ENCODE peak calls at places on chromosomes 16 and 17, in nine cellular contexts. V is heart right ventricle; X is activated CD4-positive, CD25-positive, alpha-beta regulatory T cell; N is RCC 7860; Z is posterior cingulate gyrus; K is GM04504; F is Caco-2; T is NCI-H2029 treated with DMSO at 0.1 percent for 48 hours; D is KG1. M is an unnamed sample.

GRCh38 chr16:1035066-1035415 is 37.5 kb upstream of the SSTR5 start:
- DNase-seq in V (peak; percentile 3), X (no peak), N (no peak), F (no peak), K (no peak), D (no peak), T (no peak), Z (peak; percentile 96), M (no peak)

GRCh38 chr16:65285128-65286120 is 163.6 kb upstream of the CDH11 start:
- DNase-seq in X (no peak), F (no peak), N (no peak), T (no peak), Z (no peak), K (no peak), D (no peak), V (peak; percentile 22), M (peak; percentile 10)

GRCh38 chr17:65154770-65155589 is 17.8 kb downstream of the RGS9 start:
- DNase-seq in T (no peak), D (peak; percentile 68), N (peak; percentile 49), X (no peak), K (peak; percentile 16), F (no peak), Z (peak; percentile 10), V (no peak), M (no peak)

GRCh38 chr16:76237471-76237870 is 39.7 kb upstream of the CNTNAP4 start:
- DNase-seq in T (no peak), F (no peak), N (no peak), V (no peak), X (no peak), K (no peak), D (no peak), Z (no peak), M (no peak)

GRCh38 chr17:27577884-27578717 is 52.9 kb upstream of the LGALS9 start:
- DNase-seq in V (no peak), F (peak; percentile 47), N (no peak), Z (no peak), D (no peak), K (no peak), X (no peak), T (no peak), M (peak; percentile 66)

GRCh38 chr17:45976755-45977505 is 22.1 kb upstream of the STH start:
- DNase-seq in N (no peak), T (no peak), D (no peak), Z (peak; percentile 85), X (no peak), F (peak; percentile 64), V (no peak), K (no peak), M (peak; percentile 60)

GRCh38 chr16:47849736-47850135 is 306.1 kb downstream of the ABCC12 start:
- DNase-seq in F (no peak), N (no peak), V (no peak), Z (no peak), K (no peak), X (no peak), T (no peak), D (no peak), M (no peak)

GRCh38 chr17:65243838-65244237 is 106.7 kb downstream of the RGS9 start:
- DNase-seq in Z (peak; percentile 87), F (no peak), D (no peak), V (no peak), N (peak; percentile 30), X (no peak), K (peak; percentile 47), T (no peak), M (no peak)

GRCh38 chr17:47819475-47819874 is 2.1 kb downstream of the OSBPL7 start:
- DNase-seq in Z (peak; percentile 47), D (no peak), F (peak; percentile 47), X (no peak), T (no peak), V (no peak), K (no peak), N (no peak), M (no peak)

GRCh38 chr17:70523407-70523806 is 354.1 kb downstream of the KCNJ2 start:
- DNase-seq in D (no peak), K (no peak), Z (no peak), F (no peak), X (no peak), N (no peak), T (peak; percentile 73), V (no peak), M (no peak)

GRCh38 chr17:50111687-50112655 is 16.8 kb downstream of the PDK2 start:
- DNase-seq in V (peak; percentile 75), Z (no peak), F (peak; percentile 77), X (no peak), K (no peak), N (no peak), D (no peak), T (no peak), M (no peak)

GRCh38 chr16:68760671-68761275 is 23.7 kb downstream of the CDH1 start:
- DNase-seq in T (no peak), X (no peak), D (no peak), F (no peak), K (no peak), Z (peak; percentile 90), V (no peak), N (peak; percentile 66), M (no peak)

GRCh38 chr16:82867425-82867824 is 240.7 kb downstream of the CDH13 start:
- DNase-seq in D (no peak), N (no peak), X (no peak), V (no peak), T (no peak), K (no peak), F (no peak), Z (no peak), M (no peak)

GRCh38 chr17:77693776-77694175 is 264.7 kb upstream of the TNRC6C start:
- DNase-seq in N (no peak), D (no peak), Z (no peak), V (no peak), X (no peak), T (no peak), F (no peak), K (no peak), M (no peak)

GRCh38 chr17:30969989-30970680 is 704 bp upstream of the RNF135 start:
- DNase-seq in T (no peak), D (no peak), X (no peak), F (no peak), N (no peak), Z (no peak), K (no peak), V (no peak), M (no peak)

GRCh38 chr16:11550651-11551498 is 35.8 kb downstream of the LITAF start:
- DNase-seq in V (no peak), D (no peak), K (no peak), X (no peak), T (no peak), Z (no peak), N (no peak), F (no peak), M (no peak)

GRCh38 chr17:8149419-8150193 is 2.6 kb downstream of the PER1 start:
- DNase-seq in N (no peak), T (no peak), Z (no peak), D (no peak), K (no peak), V (no peak), X (no peak), F (no peak), M (no peak)

GRCh38 chr17:57262557-57262956 is 6.2 kb downstream of the MSI2 start:
- DNase-seq in Z (no peak), D (no peak), V (no peak), F (no peak), K (no peak), X (no peak), N (no peak), T (no peak), M (no peak)

M was measured in BE2C.